ENCODE peak calls at places on chromosome 14, in four cellular contexts. K, P, X and B are unnamed samples.

GRCh38 chr14:38171197-38171596 is 36.5 kb upstream of the SSTR1 start:
- DNase-seq in K (peak), P (no peak), X (peak), B (peak)

GRCh38 chr14:73457050-73457934 is 1.1 kb downstream of the NUMB start:
- DNase-seq in K (no peak), P (no peak), X (peak), B (no peak)

GRCh38 chr14:55188686-55189295 is 2.6 kb downstream of the DLGAP5 start:
- DNase-seq in K (no peak), P (no peak), X (peak), B (peak)

GRCh38 chr14:55665067-55665700 is 85.2 kb downstream of the KTN1 start:
- DNase-seq in K (no peak), P (no peak), X (no peak), B (no peak)

GRCh38 chr14:29663281-29663801 is 264.3 kb downstream of the PRKD1 start:
- DNase-seq in K (no peak), P (no peak), X (peak), B (no peak)

GRCh38 chr14:81565441-81566290 is 32.0 kb upstream of the SEL1L start:
- DNase-seq in K (no peak), P (no peak), X (peak), B (no peak)

GRCh38 chr14:39474416-39474911 is 42.2 kb upstream of the FBXO33 start:
- DNase-seq in K (no peak), P (no peak), X (no peak), B (no peak)

GRCh38 chr14:52241102-52241793 is 26.2 kb upstream of the PTGDR start:
- DNase-seq in K (peak), P (no peak), X (peak), B (peak)

GRCh38 chr14:71606064-71606463 is 326.2 kb upstream of the RGS6 start:
- DNase-seq in K (no peak), P (no peak), X (no peak), B (no peak)

GRCh38 chr14:58298880-58299664 is 717 bp downstream of the ARID4A start:
- DNase-seq in K (no peak), P (peak), X (peak), B (no peak)

GRCh38 chr14:50233335-50234250 is 2.2 kb upstream of the SOS2 start:
- DNase-seq in K (no peak), P (no peak), X (no peak), B (no peak)

GRCh38 chr14:100130471-100130870 is 29.0 kb downstream of the DEGS2 start:
- DNase-seq in K (no peak), P (no peak), X (no peak), B (no peak)

GRCh38 chr14:90194706-90195105 is 61.6 kb upstream of the PSMC1 start:
- DNase-seq in K (no peak), P (no peak), X (no peak), B (no peak)

GRCh38 chr14:33287204-33287603 is 348.5 kb downstream of the NPAS3 start:
- DNase-seq in K (no peak), P (no peak), X (no peak), B (no peak)

GRCh38 chr14:63713765-63714164 is 14.1 kb downstream of the SGPP1 start:
- DNase-seq in K (peak), P (no peak), X (peak), B (peak)

GRCh38 chr14:75244121-75244520 is 34.5 kb upstream of the FOS start:
- DNase-seq in K (no peak), P (no peak), X (no peak), B (no peak)

GRCh38 chr14:33765251-33765650 is 185.6 kb downstream of the EGLN3 start:
- DNase-seq in K (no peak), P (no peak), X (no peak), B (no peak)

GRCh38 chr14:61326149-61326548 is 4.8 kb downstream of the PRKCH start:
- DNase-seq in K (no peak), P (no peak), X (no peak), B (no peak)

GRCh38 chr14:73026243-73026844 is 562 bp downstream of the ZFYVE1 start:
- DNase-seq in K (no peak), P (no peak), X (peak), B (no peak)

GRCh38 chr14:67221248-67221981 is 19.8 kb upstream of the PALS1 start:
- DNase-seq in K (peak), P (no peak), X (peak), B (peak)

GRCh38 chr14:64878775-64879634 is 702 bp downstream of the SPTB start:
- DNase-seq in K (no peak), P (peak), X (peak), B (no peak)

GRCh38 chr14:26163761-26164160 is 434.1 kb downstream of the NOVA1 start:
- DNase-seq in K (peak), P (no peak), X (peak), B (no peak)

GRCh38 chr14:92905667-92906066 is 17.3 kb upstream of the CHGA start:
- DNase-seq in K (no peak), P (no peak), X (no peak), B (no peak)